ENCODE peak calls at places on chromosomes 4 and X, in nine cellular contexts. Q, Y, J, V, N, I, E, U and F are unnamed samples.
A peak's percentile ranks its signal among the peaks of the same experiment; 100 is the strongest.

GRCh38 chr4:25795566-25796454 is 67.0 kb downstream of the SEL1L3 start:
- DNase-seq in E (no peak), Q (no peak), U (peak; percentile 13), I (no peak), V (peak; percentile 24), J (no peak), Y (no peak), N (no peak), F (no peak)

GRCh38 chr4:100079264-100079663 is 111.0 kb downstream of the DDIT4L start:
- DNase-seq in U (no peak), V (no peak), J (no peak), Q (no peak), I (no peak), N (no peak), Y (no peak), E (no peak), F (no peak)

GRCh38 chrX:40088299-40088625 is 9.5 kb downstream of the BCOR start:
- DNase-seq in E (peak; percentile 41), Q (no peak), Y (no peak), U (no peak), V (no peak), N (no peak), I (no peak), J (no peak), F (no peak)

GRCh38 chr4:121156822-121157769 is 7.0 kb downstream of the TNIP3 start:
- DNase-seq in V (peak; percentile 11), Q (peak; percentile 20), Y (no peak), E (peak; percentile 62), J (peak; percentile 45), I (peak; percentile 39), U (peak; percentile 30), N (peak; percentile 77), F (peak; percentile 32)

GRCh38 chrX:50579955-50580354 is 109.3 kb upstream of the DGKK start:
- DNase-seq in N (no peak), I (peak; percentile 29), E (peak; percentile 80), V (peak; percentile 74), Q (peak; percentile 22), Y (peak; percentile 34), J (no peak), U (peak; percentile 55), F (peak; percentile 32)

GRCh38 chrX:150697641-150698040 is 4.4 kb downstream of the MTMR1 start:
- DNase-seq in J (no peak), Q (no peak), E (no peak), N (no peak), Y (no peak), V (no peak), I (no peak), U (no peak), F (no peak)

GRCh38 chr4:85246055-85246454 is 228.9 kb upstream of the ARHGAP24 start:
- DNase-seq in Q (no peak), E (no peak), I (no peak), J (peak; percentile 33), V (no peak), U (no peak), N (peak; percentile 60), Y (no peak), F (no peak)

GRCh38 chrX:15694968-15695451 is 30.4 kb upstream of the CLTRN start:
- DNase-seq in U (no peak), N (no peak), J (no peak), Y (no peak), E (no peak), Q (no peak), V (no peak), I (no peak), F (no peak)

GRCh38 chr4:111689731-111690130 is 455.5 kb upstream of the FAM241A start:
- DNase-seq in U (no peak), N (no peak), E (peak; percentile 7), I (no peak), V (no peak), J (no peak), Y (no peak), Q (no peak), F (no peak)

GRCh38 chr4:89056953-89057398 is at the start of gene FAM13A:
- DNase-seq in V (peak; percentile 86), J (peak; percentile 82), I (peak; percentile 72), U (peak; percentile 94), Y (peak; percentile 85), Q (peak; percentile 88), E (peak; percentile 90), N (peak; percentile 66), F (peak; percentile 90)

GRCh38 chrX:110363241-110363640 is 4.6 kb downstream of the RTL9 start:
- DNase-seq in V (no peak), J (no peak), U (no peak), N (no peak), Q (no peak), Y (no peak), I (no peak), E (no peak), F (no peak)

GRCh38 chr4:102449751-102450352 is 51.3 kb upstream of the NFKB1 start:
- DNase-seq in I (peak; percentile 46), V (peak; percentile 73), E (peak; percentile 78), Q (peak; percentile 41), J (no peak), N (no peak), U (peak; percentile 48), Y (peak; percentile 33), F (peak; percentile 46)

GRCh38 chr4:40119344-40119743 is 62.7 kb downstream of the N4BP2 start:
- DNase-seq in E (no peak), Y (no peak), N (no peak), J (no peak), I (no peak), U (no peak), V (no peak), Q (no peak), F (no peak)

GRCh38 chr4:40121515-40121914 is 64.9 kb downstream of the N4BP2 start:
- DNase-seq in I (no peak), J (no peak), Q (peak; percentile 24), Y (no peak), E (peak; percentile 82), N (no peak), U (no peak), V (peak; percentile 79), F (no peak)

GRCh38 chr4:40124690-40125089 is 68.0 kb downstream of the N4BP2 start:
- DNase-seq in Y (no peak), N (no peak), V (no peak), Q (no peak), I (no peak), J (no peak), U (no peak), E (no peak), F (no peak)

GRCh38 chr4:40122941-40123340 is 66.3 kb downstream of the N4BP2 start:
- DNase-seq in E (no peak), Q (no peak), V (peak; percentile 11), I (no peak), U (no peak), N (no peak), J (no peak), Y (no peak), F (no peak)
- H3K27ac ChIP-seq in E (peak overlapping the region; percentile 75), Q (no peak overlapping the region), V (peak overlapping the region; percentile 62), I (no peak overlapping the region), U (no peak overlapping the region), N (no peak overlapping the region), J (no peak overlapping the region), Y (no peak overlapping the region), F (no peak overlapping the region)

GRCh38 chr4:186734251-186734650 is 10.6 kb upstream of the FAT1 start:
- DNase-seq in Q (no peak), Y (no peak), U (no peak), J (no peak), I (no peak), V (no peak), N (no peak), E (no peak), F (no peak)
- H3K4me1 ChIP-seq in Q (peaks cover 3% of the 10 kb centered on the region), Y (no peaks in the 10 kb centered on the region), U (no peaks in the 10 kb centered on the region), J (no peaks in the 10 kb centered on the region), I (peaks cover 19% of the 10 kb centered on the region), V (peaks cover 24% of the 10 kb centered on the region), N (no peaks in the 10 kb centered on the region), E (no peaks in the 10 kb centered on the region), F (no peaks in the 10 kb centered on the region)

DNA sequence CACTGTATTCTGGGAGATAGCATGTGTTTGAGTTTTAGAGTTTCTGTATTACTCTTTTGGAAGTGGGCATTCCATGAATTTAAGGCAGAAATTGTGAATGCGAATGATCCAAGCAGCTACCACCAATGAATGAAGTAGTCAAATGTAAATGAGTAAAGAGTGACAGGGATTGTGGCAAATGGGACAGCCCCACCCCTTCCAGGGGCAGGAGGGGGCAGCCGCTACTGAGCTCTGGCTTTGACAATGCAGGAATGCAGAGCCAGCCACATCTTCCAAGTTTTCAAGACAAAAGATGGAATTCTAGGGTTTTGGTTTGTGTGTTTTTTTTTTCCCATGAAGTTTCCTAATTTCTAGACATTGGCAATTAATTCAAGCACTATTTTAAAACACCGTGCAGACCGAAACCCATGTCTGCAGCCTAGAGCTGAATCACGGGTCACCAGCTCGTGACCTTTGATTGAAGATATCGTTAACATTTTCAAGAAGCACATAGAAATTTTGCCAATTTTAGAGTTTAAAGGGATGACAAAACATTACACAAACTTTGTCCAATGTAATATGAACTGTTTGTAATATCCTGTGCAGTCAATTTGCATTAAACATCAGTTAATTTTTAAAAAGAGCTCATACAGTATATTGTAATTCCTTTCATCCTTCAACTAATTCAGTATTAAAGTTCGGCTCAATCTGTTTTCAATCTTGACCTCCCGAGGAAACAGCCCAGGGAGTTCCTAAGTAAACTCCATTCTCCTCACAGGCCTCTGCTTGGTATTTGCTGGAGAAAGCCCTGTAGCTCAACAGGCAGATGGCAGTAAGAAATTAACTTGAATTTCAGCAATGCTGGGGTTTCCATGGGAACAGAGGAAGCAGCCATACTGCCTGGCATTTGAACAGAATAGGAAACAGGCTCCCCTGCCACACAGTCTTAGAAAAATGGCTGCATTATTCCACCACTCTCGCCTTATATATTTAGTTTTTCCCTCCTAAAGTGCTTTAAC is 83.4 kb downstream of the UCHL1 start:
- DNase-seq in E (peak; percentile 57), V (peak; percentile 52), Q (no peak), J (no peak), N (no peak), U (no peak), Y (no peak), I (no peak), F (peak; percentile 50)
- TF ChIP-seq CTCF in E (no peak), V (no peak), Q (no peak), J (no peak), N (no peak), U (no peak), Y (no peak), I (no peak), F (peak; percentile 28)

GRCh38 chr4:56656346-56656643 is 24.8 kb downstream of the HOPX start:
- DNase-seq in E (no peak), N (no peak), I (peak; percentile 49), U (peak; percentile 65), Q (no peak), V (no peak), J (peak; percentile 64), Y (peak; percentile 36), F (no peak)

GRCh38 chr4:56657128-56657527 is 24.0 kb downstream of the HOPX start:
- DNase-seq in U (no peak), Y (no peak), E (no peak), I (no peak), V (no peak), Q (no peak), N (no peak), J (no peak), F (no peak)

GRCh38 chr4:56655209-56655626 is 25.9 kb downstream of the HOPX start:
- DNase-seq in J (peak; percentile 81), I (peak; percentile 26), U (peak; percentile 51), N (no peak), V (peak; percentile 14), Y (no peak), E (no peak), Q (no peak), F (no peak)

GRCh38 chr4:56654238-56654632 is 26.9 kb downstream of the HOPX start:
- DNase-seq in V (peak; percentile 31), Y (peak; percentile 42), E (no peak), N (no peak), I (peak; percentile 59), J (no peak), U (peak; percentile 58), Q (no peak), F (no peak)

GRCh38 chr4:56655627-56656345 is 25.3 kb downstream of the HOPX start:
- DNase-seq in N (no peak), J (peak; percentile 56), U (no peak), Q (no peak), V (no peak), I (peak; percentile 10), E (no peak), Y (no peak), F (no peak)
- H3K27ac ChIP-seq in N (peak overlapping the region; percentile 56), J (peak overlapping the region; percentile 77), U (peak overlapping the region; percentile 76), Q (no peak overlapping the region), V (no peak overlapping the region), I (peak overlapping the region; percentile 68), E (no peak overlapping the region), Y (peak overlapping the region; percentile 79), F (peak overlapping the region; percentile 84)